ENCODE peak calls at places on chromosome 9, in ten cellular contexts. R is neural progenitor cell; K is cardiac muscle cell; S is endothelial cell of umbilical vein; D is A549; O is heart left ventricle; G is heart right ventricle; L is PC-3; U is aorta; A is CD8-positive, alpha-beta memory T cell. X is an unnamed sample.

GRCh38 chr9:132381966-132382541 is 24.6 kb downstream of the TTF1 start:
- DNase-seq in D (no peak), R (no peak), S (no peak), A (no peak), L (no peak), G (no peak), K (no peak), U (no peak), O (no peak), X (no peak)

GRCh38 chr9:99868845-99869244 is 37.6 kb upstream of the STX17 start:
- DNase-seq in K (no peak), O (no peak), A (no peak), G (no peak), S (no peak), R (no peak), U (no peak), L (no peak), D (no peak), X (no peak)

GRCh38 chr9:129749575-129749974 is 3.3 kb downstream of the PTGES start:
- DNase-seq in R (no peak), A (no peak), G (no peak), O (no peak), S (no peak), L (no peak), K (no peak), U (no peak), D (no peak), X (no peak)

GRCh38 chr9:71587576-71588362 is 180.5 kb downstream of the CEMIP2 start:
- DNase-seq in G (no peak), D (peak; percentile 34), R (no peak), A (no peak), S (no peak), U (no peak), L (peak; percentile 64), O (no peak), K (no peak), X (no peak)

GRCh38 chr9:89185980-89186379 is 7.4 kb upstream of the SHC3 start:
- DNase-seq in K (peak; percentile 83), O (no peak), L (peak; percentile 11), D (no peak), U (no peak), G (no peak), S (no peak), R (peak; percentile 75), A (no peak), X (peak; percentile 19)

GRCh38 chr9:110073356-110073666 is 134.6 kb downstream of the C9orf152 start:
- DNase-seq in A (no peak), U (no peak), S (no peak), G (no peak), R (no peak), K (peak; percentile 43), L (no peak), O (no peak), D (no peak), X (no peak)

GRCh38 chr9:130871395-130872057 is 25.1 kb downstream of the QRFP start:
- DNase-seq in R (no peak), D (no peak), U (peak; percentile 20), G (no peak), O (no peak), A (no peak), L (no peak), K (no peak), S (no peak), X (no peak)

GRCh38 chr9:133715866-133716563 is 22.1 kb downstream of the SARDH start:
- DNase-seq in A (no peak), S (no peak), U (peak; percentile 45), G (no peak), D (no peak), K (peak; percentile 46), R (peak; percentile 59), L (no peak), O (peak; percentile 48), X (peak; percentile 64)

GRCh38 chr9:29118555-29118954 is 1545.3 kb upstream of the C9orf72 start:
- DNase-seq in U (peak; percentile 44), G (no peak), A (no peak), R (no peak), D (no peak), L (no peak), S (no peak), K (no peak), O (no peak), X (no peak)

GRCh38 chr9:125200216-125201047 is at the start of gene RABEPK:
- DNase-seq in D (peak; percentile 93), L (peak; percentile 89), A (peak; percentile 88), O (peak; percentile 94), S (peak; percentile 94), R (peak; percentile 97), K (peak; percentile 96), U (peak; percentile 96), G (peak; percentile 93), X (peak; percentile 92)

GRCh38 chr9:85344901-85345300 is 396.9 kb downstream of the AGTPBP1 start:
- DNase-seq in G (no peak), S (no peak), L (no peak), A (no peak), U (no peak), K (no peak), O (no peak), R (no peak), D (no peak), X (no peak)

GRCh38 chr9:92438900-92439526 is 14.7 kb upstream of the OMD start:
- DNase-seq in S (peak; percentile 38), K (no peak), G (no peak), U (no peak), L (peak; percentile 24), D (no peak), A (no peak), O (no peak), R (no peak), X (no peak)

GRCh38 chr9:92444841-92445240 is 20.6 kb upstream of the OMD start:
- DNase-seq in U (no peak), G (no peak), S (no peak), L (no peak), K (no peak), D (no peak), O (no peak), R (no peak), A (no peak), X (no peak)

GRCh38 chr9:92440751-92441046 is 16.4 kb upstream of the OMD start:
- DNase-seq in S (no peak), L (no peak), D (no peak), G (no peak), U (no peak), R (no peak), O (no peak), K (no peak), A (no peak), X (no peak)

GRCh38 chr9:92435263-92435662 is 11.0 kb upstream of the OMD start:
- DNase-seq in D (no peak), R (no peak), L (no peak), O (no peak), S (no peak), G (no peak), A (no peak), U (no peak), K (no peak), X (no peak)

GRCh38 chr9:92439921-92440750 is 15.9 kb upstream of the OMD start:
- DNase-seq in U (no peak), A (no peak), D (no peak), K (no peak), R (no peak), S (peak; percentile 1), G (no peak), O (no peak), L (peak; percentile 74), X (no peak)
- H3K9me3 ChIP-seq in U (no peaks in the 10 kb centered on the region), A (no peaks in the 10 kb centered on the region), D (no peaks in the 10 kb centered on the region), K (no peaks in the 10 kb centered on the region), R (no peaks in the 10 kb centered on the region), S (no peaks in the 10 kb centered on the region), G (no peaks in the 10 kb centered on the region), O (no peaks in the 10 kb centered on the region), L (no peaks in the 10 kb centered on the region), X (no peaks in the 10 kb centered on the region)

GRCh38 chr9:76574171-76574767 is 115.3 kb downstream of the GCNT1 start:
- DNase-seq in G (no peak), O (no peak), U (no peak), S (no peak), K (no peak), R (no peak), L (no peak), D (no peak), A (no peak), X (no peak)
- H3K4me1 ChIP-seq in G (no peaks in the 10 kb centered on the region), O (no peaks in the 10 kb centered on the region), U (no peaks in the 10 kb centered on the region), S (peaks cover 2% of the 10 kb centered on the region), K (no peaks in the 10 kb centered on the region), R (no peaks in the 10 kb centered on the region), L (no peaks in the 10 kb centered on the region), D (peaks cover 4% of the 10 kb centered on the region), A (peaks cover 8% of the 10 kb centered on the region), X (peaks cover 3% of the 10 kb centered on the region)

DNA sequence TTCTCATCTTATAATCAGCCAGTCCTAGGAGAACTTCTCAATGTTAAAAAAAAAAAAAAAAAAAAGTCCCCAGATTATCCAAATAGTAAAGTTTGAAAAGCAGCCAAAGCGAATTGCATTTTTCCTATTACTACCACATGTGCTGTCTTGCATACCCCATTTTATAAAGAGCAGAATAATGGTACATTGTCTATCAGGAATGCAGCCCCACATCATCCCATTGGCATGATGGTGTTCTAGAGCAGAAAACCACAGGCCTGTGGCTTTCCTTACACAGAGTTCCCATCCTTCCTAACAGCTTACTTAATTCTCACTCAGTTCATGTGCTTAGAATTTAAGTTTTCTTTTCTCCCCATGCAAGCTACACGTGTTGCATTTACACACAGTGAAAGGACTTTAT is 381.6 kb downstream of the TMEM38B start:
- DNase-seq in K (no peak), O (no peak), G (no peak), U (no peak), L (peak; percentile 49), D (no peak), A (no peak), R (no peak), S (no peak), X (no peak)
- H3K27ac ChIP-seq in K (no peak overlapping the region), O (no peak overlapping the region), G (no peak overlapping the region), U (no peak overlapping the region), L (no peak overlapping the region), D (no peak overlapping the region), A (no peak overlapping the region), R (no peak overlapping the region), S (no peak overlapping the region), X (no peak overlapping the region)

GRCh38 chr9:2311920-2312319 is 296.8 kb downstream of the SMARCA2 start:
- DNase-seq in O (no peak), A (no peak), U (no peak), L (no peak), K (no peak), G (no peak), R (no peak), D (no peak), S (no peak), X (no peak)

GRCh38 chr9:2317591-2317990 is 302.4 kb downstream of the SMARCA2 start:
- DNase-seq in U (no peak), A (no peak), R (no peak), K (no peak), L (no peak), O (no peak), G (no peak), S (no peak), D (no peak), X (no peak)

GRCh38 chr9:2319421-2319820 is 302.2 kb upstream of the VLDLR start:
- DNase-seq in L (no peak), U (no peak), G (no peak), D (no peak), R (no peak), S (no peak), A (no peak), O (no peak), K (no peak), X (no peak)

DNA sequence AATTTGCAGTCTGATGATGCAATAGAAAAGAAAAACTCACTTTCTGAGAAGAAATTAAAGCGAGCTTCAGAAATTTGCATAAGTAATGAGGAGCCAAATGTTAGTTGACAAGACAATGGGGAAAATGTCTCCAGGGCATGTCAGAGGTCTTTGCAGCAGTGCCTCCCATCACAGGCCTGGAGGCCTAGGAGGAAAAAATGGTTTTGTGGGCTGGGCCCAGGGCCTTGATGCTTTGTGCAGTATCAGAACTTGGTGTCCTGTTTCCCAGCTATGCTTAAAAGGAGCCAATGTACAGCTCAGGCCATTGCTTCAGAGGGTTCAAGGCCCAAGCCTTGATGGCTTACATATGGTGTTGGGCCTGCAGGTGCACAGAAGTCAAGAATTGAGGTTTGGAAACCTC is 298.4 kb downstream of the SMARCA2 start:
- DNase-seq in D (no peak), G (no peak), A (no peak), U (no peak), O (no peak), R (no peak), S (no peak), K (no peak), L (no peak), X (no peak)
- H3K9me3 ChIP-seq in D (peaks cover 53% of the 10 kb centered on the region), G (peaks cover 46% of the 10 kb centered on the region), A (no peaks in the 10 kb centered on the region), U (peaks cover 6% of the 10 kb centered on the region), O (no peaks in the 10 kb centered on the region), R (peaks cover 16% of the 10 kb centered on the region), S (no peaks in the 10 kb centered on the region), K (no peaks in the 10 kb centered on the region), L (peaks cover 7% of the 10 kb centered on the region), X (no peaks in the 10 kb centered on the region)